ENCODE peak calls at places on chromosomes 12 and 14, in four cellular contexts. X, P, W and L are unnamed samples.

GRCh38 chr14:30034049-30034635 is 106.5 kb upstream of the PRKD1 start:
- DNase-seq in X (no peak), W (no peak), P (no peak), L (no peak)

GRCh38 chr12:29519585-29520182 is 22.2 kb upstream of the OVCH1 start:
- DNase-seq in W (peak; percentile 23), P (no peak), X (no peak), L (peak; percentile 32)

GRCh38 chr12:6370994-6371754 is 4.2 kb downstream of the SCNN1A start:
- DNase-seq in X (peak; percentile 87), P (peak; percentile 34), W (peak; percentile 69), L (no peak)

GRCh38 chr14:68716698-68717097 is 76.2 kb downstream of the ZFP36L1 start:
- DNase-seq in P (no peak), X (no peak), W (no peak), L (no peak)

GRCh38 chr14:99286761-99287160 is 14.8 kb upstream of the BCL11B start:
- DNase-seq in W (no peak), X (no peak), P (peak; percentile 23), L (no peak)

GRCh38 chr12:9758119-9758518 is 2.6 kb downstream of the CD69 start:
- DNase-seq in P (no peak), W (no peak), X (no peak), L (no peak)

GRCh38 chr14:105294142-105294597 is 6.6 kb downstream of the BRF1 start:
- DNase-seq in P (no peak), W (no peak), X (no peak), L (peak; percentile 91)

GRCh38 chr14:97299661-97300060 is 502.5 kb downstream of the VRK1 start:
- DNase-seq in X (peak; percentile 43), W (no peak), P (no peak), L (no peak)

DNA sequence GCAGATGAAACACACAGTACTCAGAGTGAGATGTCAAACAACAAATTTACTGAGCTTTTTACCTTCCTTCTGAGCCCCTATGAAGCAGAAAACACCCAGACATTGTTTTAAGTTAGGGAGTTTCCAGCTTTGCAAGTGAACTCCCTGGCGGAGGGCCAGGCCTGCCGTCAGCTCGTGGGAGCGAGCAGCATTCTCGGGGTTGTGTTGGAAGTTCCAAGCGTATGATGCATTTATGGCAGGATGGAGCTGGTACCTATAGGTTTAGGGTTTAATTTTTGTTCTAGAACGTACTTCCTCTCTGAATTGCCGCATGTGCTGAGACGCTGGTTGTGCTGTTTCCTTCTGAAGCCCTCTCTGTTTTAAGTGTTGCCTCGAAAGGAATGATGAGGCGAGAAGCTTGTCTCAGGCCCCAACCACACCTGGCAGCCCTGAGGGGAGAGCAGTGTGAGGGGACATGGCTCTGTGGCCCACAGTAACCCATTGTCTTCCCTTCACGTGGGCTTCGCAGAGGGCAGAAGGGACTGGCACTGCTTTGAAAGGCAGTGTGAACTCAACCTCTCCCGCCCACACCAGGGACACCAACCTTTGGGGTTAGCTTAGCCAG is 76.6 kb downstream of the SSPN start:
- DNase-seq in W (no peak), X (no peak), P (peak; percentile 69), L (no peak)
- TF ChIP-seq USF1 in W (no peak), X (no peak), P (no peak), L (no peak)

GRCh38 chr12:53616950-53617349 is 9.2 kb downstream of the ATF7 start:
- DNase-seq in X (no peak), W (no peak), P (no peak), L (no peak)
- TF ChIP-seq USF1 in X (no peak), W (no peak), P (no peak), L (no peak)

DNA sequence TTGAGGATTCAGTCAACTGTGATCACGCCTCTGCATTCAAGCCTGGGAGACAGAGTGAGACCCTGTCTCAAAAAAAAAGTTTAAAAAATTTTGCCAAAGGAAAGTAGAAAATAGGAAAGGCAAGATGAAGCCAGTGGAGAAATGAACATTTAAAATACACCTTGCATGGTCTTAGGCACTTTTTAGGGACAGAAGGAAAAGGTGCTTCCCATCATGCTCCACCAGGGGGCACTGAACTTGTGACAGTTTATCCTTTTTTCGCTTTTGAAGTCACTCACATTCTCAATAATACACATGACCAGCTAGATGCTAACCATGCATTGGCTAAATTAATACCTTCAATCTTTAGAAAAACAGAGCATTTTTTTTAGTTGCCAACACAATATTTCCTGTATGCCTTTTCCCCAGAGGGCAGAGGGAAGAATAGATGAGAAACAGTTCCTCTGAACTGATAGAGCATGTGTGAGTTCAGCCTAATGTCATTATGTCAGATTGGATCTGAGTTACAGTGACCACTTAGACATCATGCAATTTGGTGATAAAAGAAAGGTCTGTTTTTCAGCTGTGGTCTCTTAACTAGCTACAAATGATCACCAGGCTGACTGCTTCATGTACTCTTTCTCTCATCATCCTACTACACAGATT is 221.8 kb upstream of the SSTR1 start:
- DNase-seq in P (no peak), X (peak; percentile 59), W (peak; percentile 7), L (peak; percentile 2)
- TF ChIP-seq USF1 in P (no peak), X (no peak), W (no peak), L (no peak)

DNA sequence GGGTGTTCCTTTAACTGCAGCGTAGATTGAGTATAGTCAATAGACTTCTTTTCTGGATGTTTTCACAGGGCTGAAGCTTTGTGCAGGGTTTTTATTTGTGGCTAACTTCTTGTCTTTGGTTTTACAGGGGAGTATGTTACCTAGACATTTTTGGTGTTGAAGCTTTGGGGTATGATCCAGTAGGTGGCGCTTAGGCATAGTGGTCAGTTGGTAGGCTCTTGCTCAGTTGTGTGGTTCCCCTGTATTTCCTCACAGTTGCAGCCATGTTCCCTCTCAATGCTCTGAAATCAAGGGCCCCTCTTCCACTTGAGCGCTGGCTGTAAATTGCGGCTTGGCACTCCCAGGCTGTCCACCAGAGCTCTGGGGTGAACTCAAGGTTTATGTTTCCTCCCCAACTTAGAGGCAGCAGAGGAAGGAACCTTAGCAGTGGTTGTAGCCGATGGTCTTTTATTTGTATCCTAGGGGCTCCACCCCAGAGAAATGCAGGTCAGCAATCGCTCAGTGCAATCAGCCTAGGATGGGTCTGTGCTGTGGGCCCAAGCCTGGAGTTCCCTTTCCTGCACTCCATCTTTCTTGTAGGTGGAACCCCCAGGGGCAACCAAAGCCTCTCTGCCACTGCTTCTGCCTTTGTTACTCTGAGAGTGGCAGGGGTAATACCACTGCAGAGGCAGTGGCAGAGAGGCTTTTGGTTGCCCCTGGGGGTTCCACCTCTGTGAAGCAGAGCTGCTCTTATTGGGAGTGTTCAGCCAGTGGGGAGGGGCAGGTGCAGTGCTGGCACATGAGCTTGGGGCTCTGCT is 55.1 kb downstream of the CMAS start:
- DNase-seq in X (peak; percentile 44), W (no peak), P (peak; percentile 13), L (no peak)
- TF ChIP-seq USF1 in X (no peak), W (no peak), P (no peak), L (no peak)

GRCh38 chr14:35333797-35334743 is 41.9 kb downstream of the PSMA6 start:
- DNase-seq in P (no peak), W (no peak), X (no peak), L (peak; percentile 16)

GRCh38 chr14:35332517-35333346 is 40.5 kb downstream of the PSMA6 start:
- DNase-seq in X (no peak), P (no peak), W (no peak), L (peak; percentile 22)

GRCh38 chr14:35335388-35336092 is 43.4 kb downstream of the PSMA6 start:
- DNase-seq in P (no peak), W (no peak), X (no peak), L (peak; percentile 36)

GRCh38 chr14:35333347-35333730 is 41.2 kb downstream of the PSMA6 start:
- DNase-seq in W (no peak), X (peak; percentile 20), P (no peak), L (peak; percentile 18)

DNA sequence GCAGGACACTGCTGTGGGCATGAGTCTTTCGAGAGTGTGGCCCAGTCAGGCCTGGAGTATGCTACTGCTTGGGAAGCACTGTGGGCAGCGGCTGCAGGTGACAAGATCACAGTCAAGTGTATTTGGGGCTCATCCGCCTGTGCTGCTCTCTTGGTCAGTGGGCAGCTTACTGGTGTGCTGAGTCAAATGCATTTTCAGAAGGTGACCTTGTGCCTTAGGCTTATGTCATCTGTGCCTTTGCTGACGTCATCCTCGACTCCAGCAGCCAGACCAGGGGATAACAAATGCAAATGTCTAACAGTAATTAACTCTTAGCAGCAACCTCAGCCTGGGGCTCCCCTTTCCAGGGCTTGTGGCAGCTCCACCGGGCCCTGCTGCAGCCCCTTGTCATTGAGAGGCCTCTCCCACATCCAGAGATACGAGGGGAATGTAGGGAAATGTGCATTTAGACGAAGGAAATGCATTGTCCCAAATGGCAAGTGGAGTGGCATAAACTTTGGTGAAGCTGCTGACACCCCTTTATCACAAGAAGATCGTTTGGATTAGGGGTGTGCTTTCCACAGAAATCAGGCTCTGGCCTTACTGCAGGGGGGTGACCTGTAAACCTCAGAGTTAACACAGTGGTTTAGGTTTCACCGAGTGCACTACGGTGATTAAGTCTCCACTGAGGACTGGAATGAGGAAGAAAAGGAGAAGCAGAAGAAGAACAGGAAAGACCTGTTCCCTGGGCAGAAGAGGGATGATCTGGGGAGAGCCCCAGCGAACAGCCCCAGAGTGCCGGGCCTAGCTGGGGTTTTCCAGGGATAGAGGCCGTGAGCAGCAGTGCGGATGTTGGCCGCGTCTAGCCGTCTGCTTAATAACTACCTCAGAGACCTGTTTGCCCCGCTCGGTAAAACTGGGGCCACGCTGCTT is 39.7 kb downstream of the PSMA6 start:
- DNase-seq in X (no peak), P (no peak), W (peak; percentile 44), L (peak; percentile 55)
- TF ChIP-seq USF1 in X (no peak), P (no peak), W (no peak), L (no peak)

GRCh38 chr12:40689576-40689975 is 2.7 kb upstream of the CNTN1 start:
- DNase-seq in W (no peak), X (no peak), P (no peak), L (no peak)

GRCh38 chr12:40697566-40698257 is 5.5 kb downstream of the CNTN1 start:
- DNase-seq in X (no peak), W (no peak), P (no peak), L (peak; percentile 58)

GRCh38 chr12:40692617-40693502 is 621 bp downstream of the CNTN1 start:
- DNase-seq in W (no peak), X (peak; percentile 52), P (no peak), L (peak; percentile 66)

GRCh38 chr12:40691913-40692616 is at the start of gene CNTN1:
- DNase-seq in P (no peak), X (peak; percentile 92), W (peak; percentile 6), L (peak; percentile 97)

GRCh38 chr12:40693503-40693863 is 1.2 kb downstream of the CNTN1 start:
- DNase-seq in P (no peak), X (peak; percentile 69), W (no peak), L (peak; percentile 50)
- TF ChIP-seq USF1 in P (no peak), X (no peak), W (no peak), L (no peak)

GRCh38 chr14:24132061-24132685 is 1.7 kb downstream of the FITM1 start:
- DNase-seq in W (no peak), P (no peak), X (no peak), L (no peak)
- TF ChIP-seq USF1 in W (no peak), P (no peak), X (no peak), L (no peak)

GRCh38 chr12:119902084-119902509 is 25.0 kb upstream of the CIT start:
- DNase-seq in X (peak; percentile 81), W (peak; percentile 77), P (peak; percentile 33), L (peak; percentile 81)
- TF ChIP-seq USF1 in X (no peak), W (no peak), P (no peak), L (no peak)

DNA sequence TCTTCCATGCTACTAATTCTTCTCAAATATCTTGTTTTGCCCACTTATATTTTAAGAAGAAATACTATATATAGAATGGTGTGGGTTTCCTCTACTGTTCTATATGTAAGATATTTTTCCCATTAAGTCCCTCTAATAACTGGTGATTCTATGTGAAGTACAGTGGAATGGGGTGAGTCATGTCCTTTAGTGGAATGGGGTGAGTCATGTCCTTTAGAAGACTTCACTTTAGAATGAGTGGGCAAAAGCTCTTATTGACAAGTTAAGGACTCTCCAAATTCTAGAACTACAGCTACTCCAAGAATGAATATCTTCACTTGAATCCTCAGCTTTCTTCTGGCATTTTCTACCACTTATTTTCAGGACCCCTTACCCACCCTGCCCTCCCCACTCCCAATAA is 349.9 kb downstream of the ETNK1 start:
- DNase-seq in X (no peak), P (no peak), W (no peak), L (no peak)
- TF ChIP-seq USF1 in X (no peak), P (no peak), W (no peak), L (no peak)